ENCODE peak calls at places on chromosomes 6 and 20, in six cellular contexts. E is ovary, X is astrocyte, F is psoas muscle, A is neural progenitor cell, G is left lung. V is an unnamed sample. For H3K36me3, the result is how much of the 10 kb centered on the place peaks cover.

GRCh38 chr6:93165850-93166249 is 253.5 kb downstream of the EPHA7 start:
- DNase-seq in X (no peak), A (no peak), F (no peak), E (no peak), G (peak), V (no peak)

GRCh38 chr6:63352587-63353281 is 33.0 kb upstream of the LGSN start:
- DNase-seq in F (no peak), G (no peak), A (peak), E (no peak), X (peak), V (no peak)

GRCh38 chr20:58990651-58991445 is 9.8 kb downstream of the NELFCD start:
- DNase-seq in E (no peak), G (no peak), F (no peak), X (no peak), A (no peak), V (no peak)

GRCh38 chr6:107870379-107870778 is 46.3 kb upstream of the SCML4 start:
- DNase-seq in X (peak), A (no peak), G (no peak), E (no peak), F (no peak), V (no peak)

GRCh38 chr6:49551126-49551865 is 828 bp downstream of the C6orf141 start:
- DNase-seq in E (peak), A (peak), X (no peak), G (peak), F (no peak), V (no peak)

GRCh38 chr20:59729476-59729875 is 125.1 kb downstream of the PHACTR3 start:
- DNase-seq in G (no peak), A (no peak), X (no peak), F (no peak), E (no peak), V (no peak)

GRCh38 chr6:142323377-142323776 is 21.6 kb downstream of the ADGRG6 start:
- DNase-seq in X (peak), F (no peak), E (no peak), A (no peak), G (no peak), V (no peak)

GRCh38 chr20:49398401-49399144 is 83.9 kb downstream of the KCNB1 start:
- DNase-seq in E (no peak), F (no peak), A (no peak), X (no peak), G (no peak), V (no peak)

GRCh38 chr6:150596439-150596838 is 3.2 kb upstream of the PLEKHG1 start:
- DNase-seq in G (no peak), A (no peak), F (no peak), E (no peak), X (no peak), V (no peak)

GRCh38 chr6:41132254-41132653 is 21.9 kb downstream of the TREML1 start:
- DNase-seq in F (no peak), X (no peak), G (no peak), A (no peak), E (no peak), V (no peak)

GRCh38 chr20:61989741-61990140 is 75.9 kb downstream of the TAF4 start:
- DNase-seq in A (no peak), G (no peak), F (no peak), E (no peak), X (no peak), V (no peak)

GRCh38 chr6:4774715-4775590 is 1.3 kb upstream of the CDYL start:
- DNase-seq in E (peak), A (peak), X (no peak), G (peak), F (peak), V (no peak)

GRCh38 chr6:14107000-14107399 is 10.6 kb upstream of the CD83 start:
- DNase-seq in E (no peak), A (no peak), F (no peak), G (no peak), X (no peak), V (no peak)

GRCh38 chr6:157457787-157458186 is 76.8 kb downstream of the ZDHHC14 start:
- DNase-seq in A (no peak), G (no peak), E (no peak), F (no peak), X (no peak), V (no peak)

GRCh38 chr6:235763-236360 is 56.4 kb upstream of the DUSP22 start:
- DNase-seq in E (no peak), A (peak), F (no peak), G (no peak), X (peak), V (no peak)

GRCh38 chr6:47179286-47179685 is 130.4 kb downstream of the TNFRSF21 start:
- DNase-seq in X (no peak), E (no peak), G (no peak), F (no peak), A (no peak), V (no peak)

GRCh38 chr20:40945754-40946451 is 82.7 kb upstream of the TOP1 start:
- DNase-seq in F (peak), X (peak), G (peak), E (peak), A (peak), V (no peak)

GRCh38 chr20:58406422-58407001 is 17.5 kb downstream of the VAPB start:
- DNase-seq in E (no peak), X (peak), A (no peak), F (no peak), G (no peak), V (no peak)

GRCh38 chr6:28333599-28334018 is 2.3 kb downstream of the ZSCAN31 start:
- DNase-seq in G (no peak), F (no peak), X (no peak), E (no peak), A (no peak), V (no peak)

GRCh38 chr6:28335564-28336283 is at the start of gene ZSCAN31:
- DNase-seq in E (peak), G (peak), A (peak), F (peak), X (peak), V (peak)

GRCh38 chr6:28333047-28333446 is 2.9 kb downstream of the ZSCAN31 start:
- DNase-seq in G (no peak), E (no peak), F (no peak), X (no peak), A (no peak), V (no peak)

GRCh38 chr6:28335040-28335563 is 846 bp downstream of the ZSCAN31 start:
- DNase-seq in X (no peak), F (no peak), G (no peak), A (no peak), E (peak), V (no peak)

DNA sequence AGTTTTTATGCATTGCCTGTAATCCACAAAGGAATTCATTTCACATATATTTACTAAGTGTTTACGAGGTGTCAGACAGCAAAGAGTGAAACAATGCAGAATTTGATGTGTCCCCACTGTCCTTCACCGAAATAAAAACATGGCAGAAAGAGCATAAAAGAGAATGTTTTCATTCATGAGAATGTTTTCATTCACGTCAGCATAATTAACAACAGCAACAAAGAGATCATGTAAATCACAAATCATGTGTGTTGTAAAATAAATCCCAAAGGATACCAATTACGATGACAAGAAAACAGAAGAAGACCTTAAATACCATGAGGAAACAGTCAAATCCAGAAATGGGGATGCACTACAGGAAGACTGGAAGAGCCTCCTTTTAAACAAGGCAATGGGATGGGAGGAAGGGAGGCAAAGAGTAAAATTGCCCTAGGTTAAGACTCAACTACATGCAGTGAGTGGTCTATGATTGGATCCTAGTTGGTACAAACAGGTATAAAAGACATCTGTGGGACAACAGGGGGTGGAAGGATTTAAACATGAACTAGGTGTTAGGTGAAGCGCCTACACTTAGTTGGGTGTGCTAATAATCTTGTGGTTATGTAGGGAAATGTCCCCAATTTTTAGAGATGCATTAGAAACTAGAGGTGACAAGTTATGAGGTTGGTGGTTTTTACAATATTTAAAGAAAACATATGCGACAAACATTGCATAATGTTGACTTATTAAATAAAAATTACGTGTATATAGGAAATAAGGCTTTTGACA is 1.5 kb downstream of the ZSCAN31 start:
- DNase-seq in X (no peak), G (no peak), E (no peak), F (no peak), A (no peak), V (no peak)
- H3K4me3 ChIP-seq in X (no peak), G (no peak), E (peak), F (peak), A (peak), V (no peak)

GRCh38 chr20:63563186-63563935 is 9.4 kb downstream of the FNDC11 start:
- DNase-seq in E (no peak), F (no peak), A (no peak), X (no peak), G (no peak), V (no peak)

GRCh38 chr20:63564036-63564810 is 9.8 kb downstream of the HELZ2 start:
- DNase-seq in X (no peak), G (no peak), E (no peak), F (no peak), A (no peak), V (no peak)

GRCh38 chr20:63561624-63562396 is 7.9 kb downstream of the FNDC11 start:
- DNase-seq in X (no peak), E (no peak), A (no peak), F (no peak), G (no peak), V (no peak)

GRCh38 chr20:63560856-63561609 is 7.1 kb downstream of the FNDC11 start:
- DNase-seq in G (no peak), X (no peak), E (no peak), F (no peak), A (no peak), V (no peak)

DNA sequence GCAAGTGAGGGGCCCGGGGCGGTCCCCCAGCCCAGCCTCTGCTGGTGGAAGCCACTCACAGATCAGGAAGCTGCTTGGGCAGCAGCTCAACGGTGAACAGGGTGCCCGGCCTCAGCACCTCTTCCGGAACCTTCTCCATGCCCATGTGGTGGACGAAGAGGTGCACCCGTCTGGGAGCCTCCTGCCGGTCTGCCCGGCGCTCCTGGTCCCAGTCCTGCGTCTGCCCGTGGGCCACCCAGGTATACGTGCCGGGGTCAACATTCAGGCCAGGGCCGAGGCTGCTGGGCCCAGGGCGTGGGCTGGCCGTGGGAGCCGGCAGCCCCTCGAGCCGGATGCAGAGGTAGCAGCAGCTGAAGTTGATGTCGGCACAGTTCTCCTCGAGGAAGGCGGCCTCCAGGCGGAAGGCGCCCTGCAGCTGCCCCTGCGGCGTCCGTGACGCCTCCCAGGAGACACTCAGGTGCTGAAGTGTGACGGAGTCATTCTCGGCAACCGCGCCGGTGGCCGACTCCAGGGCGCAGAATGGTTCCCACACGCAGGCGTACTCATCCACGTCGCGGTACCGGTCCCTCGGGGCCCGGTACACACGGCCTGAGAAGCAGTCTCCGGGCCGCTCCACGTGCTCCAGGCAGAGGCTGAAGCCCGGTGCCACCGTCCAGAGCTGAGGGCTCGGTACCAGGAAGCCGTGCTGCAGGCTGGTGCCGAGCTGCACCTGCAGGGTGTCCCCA is 8.7 kb downstream of the FNDC11 start:
- DNase-seq in F (no peak), G (no peak), A (no peak), X (no peak), E (no peak), V (no peak)
- H3K36me3 ChIP-seq in F (under half), G (under half), A (under half), X (under half), E (under half), V (under half)

DNA sequence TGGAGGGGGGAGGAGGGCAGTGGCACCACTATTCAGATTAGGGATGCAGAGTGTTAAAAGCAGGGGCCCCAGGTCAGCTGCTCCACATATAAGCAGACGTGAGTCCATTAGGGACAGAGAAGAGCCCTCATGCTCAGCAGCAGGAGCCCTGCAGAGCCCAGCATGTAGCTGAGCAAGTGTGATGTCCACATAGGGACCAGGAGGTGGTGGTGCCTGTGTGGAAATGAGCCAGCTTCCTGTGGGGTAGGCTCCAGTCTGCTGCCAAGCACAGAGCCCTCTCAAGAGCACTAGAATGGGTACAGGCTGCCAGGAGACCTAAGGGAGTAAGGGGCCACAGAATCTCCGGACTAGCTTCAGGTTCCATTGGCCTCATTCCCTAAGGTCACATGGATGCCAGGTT is 57.9 kb upstream of the MLN start:
- DNase-seq in E (no peak), A (no peak), X (no peak), F (no peak), G (no peak), V (no peak)
- TF ChIP-seq CTCF in E (no peak), A (no peak), X (no peak), F (no peak), G (no peak), V (no peak)

GRCh38 chr6:1613631-1614447 is 4.1 kb downstream of the FOXC1 start:
- DNase-seq in X (no peak), E (peak), A (peak), F (peak), G (no peak), V (no peak)
- H3K4me3 ChIP-seq in X (peak), E (no peak), A (peak), F (peak), G (no peak), V (peak)

GRCh38 chr6:44441091-44441855 is 53.8 kb downstream of the CDC5L start:
- DNase-seq in F (no peak), X (no peak), G (no peak), A (no peak), E (no peak), V (no peak)

GRCh38 chr6:44442235-44442634 is 54.7 kb downstream of the CDC5L start:
- DNase-seq in G (no peak), A (no peak), F (no peak), X (no peak), E (no peak), V (no peak)

GRCh38 chr6:44435500-44435899 is 48.0 kb downstream of the CDC5L start:
- DNase-seq in A (no peak), G (no peak), X (no peak), F (no peak), E (no peak), V (no peak)

GRCh38 chr6:44439270-44440045 is 52.0 kb downstream of the CDC5L start:
- DNase-seq in G (no peak), A (no peak), E (no peak), F (no peak), X (peak), V (no peak)

DNA sequence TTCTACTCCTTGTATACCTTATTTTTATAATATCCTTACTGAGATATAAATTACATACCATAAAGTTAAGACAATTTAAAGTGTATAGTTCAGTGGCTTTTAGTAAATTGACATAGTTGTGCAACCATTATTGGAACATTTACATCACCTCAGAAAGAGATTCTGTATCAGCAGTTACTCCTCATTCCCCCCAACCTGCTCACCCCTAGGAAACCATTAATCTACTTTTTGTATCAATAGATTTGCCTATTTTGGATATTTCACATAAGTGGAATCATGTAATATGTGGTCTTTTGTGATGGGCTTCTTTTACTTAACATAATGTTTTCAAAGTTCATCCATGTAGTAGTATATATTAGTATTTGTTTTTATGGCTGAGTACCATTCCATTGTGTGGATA is 51.3 kb downstream of the CDC5L start:
- DNase-seq in A (no peak), E (no peak), F (no peak), G (no peak), X (no peak), V (no peak)
- H3K36me3 ChIP-seq in A (under half), E (under half), F (under half), G (under half), X (under half), V (under half)

DNA sequence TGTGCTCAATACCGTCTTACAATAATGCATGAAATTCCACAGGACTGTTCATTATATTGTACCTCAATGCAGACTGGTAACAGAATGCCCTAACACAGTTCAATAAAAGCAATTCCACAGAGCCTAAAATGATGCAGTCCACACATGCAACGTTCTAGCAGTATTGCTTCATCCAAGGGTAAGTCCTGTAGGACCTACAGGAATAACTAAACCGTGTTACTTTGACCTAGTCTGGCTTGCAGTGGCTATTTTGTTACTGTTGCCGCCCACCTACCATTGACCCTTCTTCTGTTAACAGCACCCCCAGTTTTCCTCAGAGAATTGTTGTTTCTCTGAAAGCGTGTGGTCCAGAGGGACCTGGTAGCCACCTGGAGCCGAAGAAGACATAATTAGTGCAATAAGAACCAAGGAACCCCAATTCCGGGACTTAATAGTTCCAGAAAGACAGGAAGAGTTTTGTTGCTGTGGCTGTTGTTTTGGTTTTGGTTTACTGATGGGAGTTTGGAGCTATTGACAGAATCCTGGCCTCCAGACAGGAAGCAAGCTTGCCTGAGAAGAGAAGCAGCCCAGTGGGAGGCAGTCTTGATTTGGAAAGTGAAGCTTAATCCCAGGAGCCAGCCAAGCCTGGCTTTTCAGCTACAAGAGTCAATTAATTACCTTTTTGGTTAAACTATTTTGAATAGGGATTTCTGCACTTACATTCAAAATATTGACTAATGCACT is 91.3 kb downstream of the FRK start:
- DNase-seq in E (no peak), A (peak), F (no peak), G (no peak), X (no peak), V (no peak)
- TF ChIP-seq CTCF in E (no peak), A (peak), F (no peak), G (no peak), X (no peak), V (no peak)

GRCh38 chr6:52285174-52286068 is 879 bp upstream of the MCM3 start:
- DNase-seq in A (peak), G (no peak), F (no peak), E (no peak), X (no peak), V (no peak)

GRCh38 chr6:52284460-52285173 is at the start of gene MCM3:
- DNase-seq in G (peak), E (peak), A (peak), F (peak), X (peak), V (peak)

GRCh38 chr6:52284131-52284459 is 447 bp downstream of the MCM3 start:
- DNase-seq in G (peak), E (no peak), A (peak), F (peak), X (peak), V (no peak)

GRCh38 chr6:52286798-52287432 is 2.4 kb upstream of the MCM3 start:
- DNase-seq in A (peak), F (peak), X (peak), G (peak), E (peak), V (no peak)

GRCh38 chr6:52283111-52283510 is 1.4 kb downstream of the MCM3 start:
- DNase-seq in X (no peak), A (no peak), E (no peak), F (no peak), G (no peak), V (no peak)
- H3K4me3 ChIP-seq in X (peak), A (peak), E (no peak), F (peak), G (no peak), V (peak)